ENCODE peak calls at places on chromosomes 12 and 14, in nine cellular contexts. I, Z, R, F, V, W, P, E and C are unnamed samples.

GRCh38 chr14:32367501-32367900 is 38.4 kb downstream of the AKAP6 start:
- DNase-seq in F (no peak), W (no peak), I (no peak), Z (no peak), P (no peak), E (peak), R (peak), V (no peak), C (no peak)

GRCh38 chr12:120015313-120015712 is 26.3 kb downstream of the BICDL1 start:
- DNase-seq in I (no peak), W (no peak), F (no peak), Z (no peak), R (no peak), P (no peak), E (no peak), V (no peak), C (no peak)

GRCh38 chr12:124463341-124463861 is 104.0 kb downstream of the NCOR2 start:
- DNase-seq in E (no peak), P (no peak), R (no peak), I (peak), V (no peak), F (no peak), Z (peak), W (no peak), C (no peak)

GRCh38 chr12:118402251-118402650 is 25.9 kb downstream of the SUDS3 start:
- DNase-seq in F (no peak), P (no peak), E (peak), R (peak), V (peak), I (no peak), W (no peak), Z (no peak), C (no peak)

GRCh38 chr12:12806784-12807516 is 6.2 kb upstream of the DDX47 start:
- DNase-seq in E (no peak), V (no peak), Z (no peak), I (no peak), W (no peak), P (no peak), F (no peak), R (no peak), C (no peak)

GRCh38 chr12:109345428-109345827 is 2.3 kb upstream of the MYO1H start:
- DNase-seq in E (no peak), F (no peak), I (no peak), W (no peak), R (no peak), P (no peak), V (no peak), Z (no peak), C (no peak)

GRCh38 chr12:114982760-114983159 is 298.8 kb upstream of the TBX3 start:
- DNase-seq in W (no peak), F (no peak), P (no peak), E (peak), I (no peak), V (no peak), Z (no peak), R (no peak), C (no peak)

GRCh38 chr12:21433525-21433924 is 3.9 kb upstream of the PYROXD1 start:
- DNase-seq in V (no peak), E (no peak), P (no peak), R (no peak), F (no peak), I (no peak), W (no peak), Z (no peak), C (no peak)

GRCh38 chr14:84969501-84969900 is 560.4 kb upstream of the FLRT2 start:
- DNase-seq in P (no peak), Z (no peak), F (no peak), W (no peak), E (peak), I (no peak), R (no peak), V (no peak), C (no peak)

GRCh38 chr12:91994208-91994797 is 151.3 kb downstream of the BTG1 start:
- DNase-seq in P (no peak), Z (no peak), F (no peak), W (no peak), I (no peak), E (no peak), V (no peak), R (no peak), C (no peak)

GRCh38 chr12:92656911-92657310 is 45.9 kb upstream of the PLEKHG7 start:
- DNase-seq in F (no peak), P (no peak), V (no peak), I (no peak), W (no peak), Z (no peak), R (no peak), E (no peak), C (no peak)

GRCh38 chr14:32013083-32013482 is 64.0 kb upstream of the ARHGAP5 start:
- DNase-seq in E (no peak), I (peak), V (no peak), P (no peak), Z (no peak), F (no peak), R (no peak), W (no peak), C (no peak)

GRCh38 chr12:56687225-56688128 is 607 bp downstream of the PTGES3 start:
- DNase-seq in W (peak), F (peak), E (peak), R (peak), P (peak), I (peak), Z (peak), V (no peak), C (peak)

GRCh38 chr12:86837246-86837645 is 581.1 kb upstream of the MGAT4C start:
- DNase-seq in E (no peak), Z (no peak), V (no peak), F (no peak), R (peak), P (no peak), I (peak), W (no peak), C (no peak)

GRCh38 chr12:65892905-65893304 is 68.6 kb downstream of the HMGA2 start:
- DNase-seq in V (peak), I (no peak), W (no peak), Z (no peak), P (peak), E (peak), R (peak), F (no peak), C (no peak)

DNA sequence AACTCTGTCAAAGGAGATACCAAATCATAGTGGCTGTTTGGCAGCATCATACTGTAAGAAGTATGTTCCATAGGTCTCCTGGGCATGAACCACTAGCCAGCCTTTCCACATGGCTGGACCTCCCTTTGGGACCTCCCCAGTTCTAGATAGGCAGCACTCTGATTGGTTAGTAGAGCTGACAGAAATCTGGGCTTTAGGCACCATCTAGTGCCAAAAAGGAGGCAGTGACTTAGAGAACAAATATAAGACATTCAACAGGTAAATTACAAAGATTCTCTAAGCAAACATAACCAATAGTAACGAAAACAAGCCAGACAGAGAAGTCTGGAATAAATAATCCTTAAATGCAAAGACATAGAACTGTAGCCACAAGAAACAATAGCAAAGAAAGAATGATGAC is 148.0 kb upstream of the PDE3A start:
- DNase-seq in Z (no peak), I (peak), R (peak), F (no peak), V (no peak), W (no peak), E (peak), P (no peak), C (no peak)
- TF ChIP-seq CTCF in Z (peak), I (peak), R (no peak), F (peak), V (peak), W (no peak), E (peak), P (no peak), C (no peak)

GRCh38 chr14:37237735-37238200 is 40.0 kb downstream of the MIPOL1 start:
- DNase-seq in I (no peak), Z (no peak), P (no peak), R (no peak), F (no peak), E (no peak), V (no peak), W (no peak), C (no peak)

GRCh38 chr14:37237094-37237493 is 39.4 kb downstream of the MIPOL1 start:
- DNase-seq in E (no peak), P (no peak), Z (no peak), I (no peak), F (no peak), V (no peak), W (no peak), R (no peak), C (no peak)

GRCh38 chr14:37230551-37231194 is 32.9 kb downstream of the MIPOL1 start:
- DNase-seq in I (peak), E (peak), W (no peak), V (peak), Z (peak), R (peak), P (no peak), F (peak), C (no peak)

GRCh38 chr14:37234222-37234621 is 36.5 kb downstream of the MIPOL1 start:
- DNase-seq in E (no peak), V (no peak), P (no peak), I (no peak), R (no peak), W (no peak), F (no peak), Z (no peak), C (no peak)

DNA sequence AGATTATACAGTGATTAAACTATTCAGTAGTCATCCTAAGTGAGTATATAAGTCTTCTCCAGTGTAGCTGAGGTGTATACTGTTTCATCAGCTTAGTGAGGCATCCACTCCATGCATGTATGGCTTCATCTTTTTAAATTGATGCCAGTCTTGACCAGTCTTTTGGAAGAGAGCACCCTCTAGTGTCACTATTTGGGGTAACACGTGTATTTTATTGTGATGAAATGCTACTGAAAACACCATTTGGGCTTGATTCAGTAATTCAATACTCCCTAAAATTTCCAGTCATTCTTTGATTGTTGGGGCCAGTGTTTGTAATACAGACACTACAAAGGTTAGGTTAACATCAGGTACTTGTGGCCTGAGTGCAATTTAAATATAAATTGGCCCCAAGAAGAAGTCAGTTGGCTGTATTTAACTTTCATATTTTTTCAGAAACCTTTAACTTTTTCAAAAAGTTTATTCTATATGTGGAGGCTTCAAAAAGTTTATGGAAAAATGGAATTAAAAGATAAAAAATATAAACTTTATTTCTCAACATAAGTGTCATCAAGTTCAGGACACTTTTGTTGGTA is 35.3 kb downstream of the MIPOL1 start:
- DNase-seq in W (no peak), Z (peak), V (peak), R (peak), E (peak), I (peak), F (no peak), P (no peak), C (no peak)
- TF ChIP-seq CTCF in W (peak), Z (peak), V (peak), R (peak), E (peak), I (peak), F (peak), P (no peak), C (no peak)

GRCh38 chr14:77620222-77620865 is 3.9 kb upstream of the SPTLC2 start:
- DNase-seq in P (no peak), Z (no peak), V (no peak), R (no peak), W (no peak), E (no peak), I (no peak), F (no peak), C (no peak)
- TF ChIP-seq CTCF in P (no peak), Z (no peak), V (no peak), R (no peak), W (no peak), E (no peak), I (no peak), F (no peak), C (no peak)

DNA sequence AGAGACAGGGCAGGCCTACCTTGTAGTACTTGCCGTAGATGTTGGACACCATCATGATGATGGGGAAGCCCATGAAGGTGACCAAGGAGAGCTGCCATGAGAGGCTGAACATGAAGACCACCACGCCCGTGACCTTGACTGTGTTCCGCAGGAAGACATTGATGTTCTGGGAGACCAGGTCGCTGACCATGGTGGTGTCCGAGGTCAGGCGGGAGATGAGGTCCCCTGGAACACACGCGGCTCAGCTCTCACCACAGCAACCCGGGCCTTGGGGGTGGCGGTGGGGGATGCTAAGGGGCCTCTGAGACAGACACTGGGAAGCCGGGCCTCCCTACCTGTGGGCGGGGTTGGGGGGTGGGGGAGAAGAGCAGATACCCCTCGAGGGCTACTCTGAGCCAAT is 17.7 kb downstream of the ABCB9 start:
- DNase-seq in E (no peak), P (no peak), F (no peak), Z (no peak), I (no peak), R (no peak), W (no peak), V (no peak), C (no peak)
- TF ChIP-seq CTCF in E (no peak), P (no peak), F (no peak), Z (no peak), I (no peak), R (no peak), W (no peak), V (no peak), C (no peak)

GRCh38 chr14:105014032-105014431 is 6.9 kb downstream of the CDCA4 start:
- DNase-seq in I (no peak), Z (no peak), W (no peak), P (no peak), F (no peak), E (no peak), V (no peak), R (no peak), C (no peak)

GRCh38 chr14:105014631-105015030 is 6.3 kb downstream of the CDCA4 start:
- DNase-seq in I (no peak), V (no peak), R (no peak), F (no peak), Z (no peak), W (no peak), P (no peak), E (no peak), C (no peak)

GRCh38 chr14:105011312-105011990 is 9.4 kb downstream of the CDCA4 start:
- DNase-seq in E (no peak), V (no peak), P (no peak), W (no peak), R (no peak), Z (no peak), I (no peak), F (no peak), C (no peak)

GRCh38 chr14:105012171-105012985 is 8.5 kb downstream of the CDCA4 start:
- DNase-seq in Z (no peak), V (no peak), I (no peak), W (no peak), E (peak), F (no peak), R (no peak), P (no peak), C (no peak)

GRCh38 chr14:105013150-105013787 is 7.6 kb downstream of the CDCA4 start:
- DNase-seq in V (no peak), P (no peak), W (peak), I (no peak), R (no peak), F (peak), E (peak), Z (no peak), C (no peak)
- TF ChIP-seq CTCF in V (peak), P (no peak), W (no peak), I (no peak), R (no peak), F (peak), E (peak), Z (no peak), C (no peak)

DNA sequence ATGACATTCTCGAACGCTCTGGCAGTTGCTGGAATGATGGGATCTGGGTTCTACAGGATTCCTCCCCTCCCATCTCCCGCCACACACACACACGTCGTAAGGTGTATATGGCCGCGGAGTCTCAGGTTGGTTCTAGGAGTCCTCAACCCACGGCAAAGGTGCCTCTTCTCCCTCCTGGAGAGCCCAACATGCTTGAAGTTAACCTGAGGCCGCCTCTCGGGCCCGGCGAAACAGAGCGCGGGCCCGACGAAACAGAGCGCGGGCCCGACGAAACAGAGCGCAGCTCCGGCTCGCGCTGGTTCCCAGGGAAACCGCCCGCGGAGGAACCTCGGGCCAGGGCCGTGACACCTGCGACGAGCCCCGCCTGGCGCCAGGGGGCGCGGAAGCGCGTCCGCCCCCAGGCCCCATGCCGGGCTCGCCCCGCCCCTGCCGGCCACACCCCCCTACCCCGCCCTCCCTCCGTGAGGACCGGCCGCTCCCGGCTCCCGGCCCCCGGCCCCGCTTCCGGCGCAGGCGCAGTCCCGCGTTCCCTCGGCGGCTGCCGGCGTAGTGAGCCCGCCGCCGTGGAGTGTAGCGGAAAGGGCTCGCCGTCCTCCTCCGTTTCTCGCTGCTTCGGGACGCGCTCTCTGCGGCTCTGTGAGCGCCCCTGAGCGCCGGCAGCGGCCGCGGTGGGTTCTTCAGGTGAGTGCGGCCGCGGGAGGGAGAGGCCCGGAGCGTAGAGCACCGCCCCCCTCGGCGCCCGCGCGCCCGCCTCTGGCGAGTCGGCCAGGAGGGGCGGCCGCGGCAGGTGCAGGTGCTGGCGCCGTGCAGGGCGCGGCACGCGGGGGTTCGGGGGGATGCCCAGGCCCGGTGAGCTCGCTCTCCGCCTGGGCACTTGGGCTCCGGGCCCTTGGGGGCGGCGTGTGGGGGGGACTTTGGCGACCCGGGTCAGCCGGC is at the start of gene RAB3IP:
- DNase-seq in V (no peak), F (peak), E (peak), R (peak), W (peak), I (peak), Z (peak), P (peak), C (peak)
- TF ChIP-seq CTCF in V (peak), F (peak), E (peak), R (peak), W (peak), I (peak), Z (peak), P (peak), C (no peak)